ENCODE peak calls at places on chromosomes 12 and 14, in seven cellular contexts. P, V, G, H, R, B and J are unnamed samples.

GRCh38 chr12:16062611-16063010 is 151.5 kb downstream of the DERA start:
- DNase-seq in V (no peak), R (no peak), G (no peak), B (no peak), P (no peak), H (no peak), J (no peak)

GRCh38 chr14:85529803-85530574 is at the start of gene FLRT2:
- DNase-seq in P (peak; percentile 61), B (no peak), H (peak; percentile 72), V (peak; percentile 80), G (peak; percentile 44), R (peak; percentile 23), J (no peak)

GRCh38 chr14:61662437-61663311 is 32.6 kb upstream of the HIF1A start:
- DNase-seq in G (peak; percentile 75), R (no peak), B (peak; percentile 48), P (no peak), H (peak; percentile 83), V (peak; percentile 68), J (no peak)

GRCh38 chr14:77469041-77469440 is 11.1 kb downstream of the AHSA1 start:
- DNase-seq in P (no peak), R (no peak), H (no peak), B (peak; percentile 35), G (no peak), V (no peak), J (no peak)

GRCh38 chr12:96070670-96071279 is 35.4 kb upstream of the LTA4H start:
- DNase-seq in V (peak; percentile 80), H (peak; percentile 7), B (no peak), R (no peak), P (peak; percentile 68), G (no peak), J (no peak)

GRCh38 chr12:116697305-116698130 is 40.4 kb downstream of the SPRING1 start:
- DNase-seq in G (no peak), H (no peak), P (peak; percentile 82), B (no peak), V (peak; percentile 90), R (no peak), J (no peak)

GRCh38 chr14:96592591-96593388 is 90.6 kb downstream of the PAPOLA start:
- DNase-seq in B (peak; percentile 10), P (no peak), G (peak; percentile 17), H (no peak), V (no peak), R (peak; percentile 26), J (peak; percentile 79)

GRCh38 chr12:110677206-110677911 is 11.6 kb downstream of the HVCN1 start:
- DNase-seq in B (no peak), H (peak; percentile 21), G (no peak), R (no peak), P (no peak), V (peak; percentile 86), J (no peak)

DNA sequence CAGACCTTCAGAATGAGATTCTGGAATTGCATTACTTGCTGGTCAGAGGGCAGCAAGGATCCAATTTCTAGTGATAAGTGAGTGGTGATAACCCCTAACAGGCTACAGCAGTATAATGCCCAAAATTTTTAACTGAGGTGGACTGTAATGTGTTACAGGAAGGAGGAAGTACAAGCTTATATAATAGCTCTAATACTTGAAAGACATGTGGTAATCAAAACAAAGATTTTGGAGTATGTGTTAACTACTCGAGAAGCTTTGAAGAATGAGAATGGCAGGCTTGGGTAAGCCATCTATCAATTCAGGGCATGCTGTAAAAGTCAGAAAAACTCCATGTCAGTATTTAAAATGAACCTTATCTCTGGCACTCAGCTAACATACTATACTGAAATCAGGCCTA is 70.5 kb downstream of the ANKS1B start:
- DNase-seq in H (no peak), V (peak; percentile 2), B (no peak), P (no peak), G (no peak), R (no peak), J (no peak)
- H3K23ac ChIP-seq in H (no peak overlapping the region), V (no peak overlapping the region), B (no peak overlapping the region), P (no peak overlapping the region), G (no peak overlapping the region), R (no peak overlapping the region), J (no peak overlapping the region)

GRCh38 chr14:73494593-73494992 is 3.9 kb downstream of the RIOX1 start:
- DNase-seq in R (no peak), G (no peak), V (no peak), B (no peak), P (no peak), H (no peak), J (no peak)

GRCh38 chr14:73492661-73493060 is 1.9 kb downstream of the RIOX1 start:
- DNase-seq in B (no peak), P (no peak), G (no peak), H (no peak), R (no peak), V (no peak), J (no peak)

GRCh38 chr14:73491977-73492552 is 1.3 kb downstream of the RIOX1 start:
- DNase-seq in B (no peak), P (no peak), H (no peak), G (no peak), V (no peak), R (no peak), J (no peak)

GRCh38 chr14:73491256-73491976 is 683 bp downstream of the RIOX1 start:
- DNase-seq in G (peak; percentile 64), B (peak; percentile 68), V (peak; percentile 61), P (peak; percentile 62), R (peak; percentile 46), H (peak; percentile 77), J (peak; percentile 72)

DNA sequence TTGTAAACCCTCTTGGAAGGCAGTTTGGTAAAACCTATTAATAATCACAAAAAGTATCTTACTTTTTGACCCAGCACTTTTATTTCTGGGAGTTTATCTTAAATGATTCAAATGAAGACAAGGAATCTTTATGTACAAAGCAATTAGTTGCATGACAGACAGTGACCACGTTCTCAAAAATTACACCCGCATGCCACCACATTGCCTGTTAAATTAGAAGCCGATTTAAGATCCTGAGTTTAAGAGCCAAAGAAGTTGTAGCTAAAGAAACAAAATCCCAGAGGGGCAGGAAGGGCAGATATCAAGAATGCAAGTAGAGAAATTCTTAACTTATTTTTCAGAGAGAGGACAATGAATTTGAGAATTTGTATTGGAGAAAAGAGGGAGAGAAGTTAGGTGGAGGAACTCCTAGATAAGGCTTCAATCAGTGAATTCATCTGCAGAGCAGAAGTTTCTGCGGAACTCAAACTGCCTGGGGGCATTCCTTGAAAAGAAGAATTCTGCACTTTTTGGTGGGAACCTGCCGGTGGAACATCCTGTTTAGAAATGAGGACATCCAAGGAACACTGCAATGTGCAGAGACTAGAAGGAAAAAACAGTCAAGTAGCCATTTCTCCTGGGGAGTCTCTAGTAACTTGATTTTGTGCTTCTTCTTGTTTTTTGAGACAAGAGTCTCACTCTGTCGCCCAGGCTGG is 1.1 kb upstream of the RIOX1 start:
- DNase-seq in P (no peak), H (no peak), G (no peak), B (peak; percentile 94), V (peak; percentile 61), R (no peak), J (no peak)
- H3K23ac ChIP-seq in P (no peak overlapping the region), H (no peak overlapping the region), G (no peak overlapping the region), B (no peak overlapping the region), V (no peak overlapping the region), R (no peak overlapping the region), J (no peak overlapping the region)

GRCh38 chr14:70663707-70664179 is 22.0 kb downstream of the TTC9 start:
- DNase-seq in V (no peak), H (peak; percentile 40), R (no peak), B (no peak), P (no peak), G (peak; percentile 52), J (no peak)
- H3K23ac ChIP-seq in V (no peak overlapping the region), H (no peak overlapping the region), R (no peak overlapping the region), B (no peak overlapping the region), P (no peak overlapping the region), G (no peak overlapping the region), J (no peak overlapping the region)

GRCh38 chr14:48537600-48537999 is 862.2 kb upstream of the MDGA2 start:
- DNase-seq in B (no peak), R (no peak), H (no peak), V (no peak), G (no peak), P (no peak), J (no peak)
- H3K23ac ChIP-seq in B (no peak overlapping the region), R (no peak overlapping the region), H (no peak overlapping the region), V (no peak overlapping the region), G (no peak overlapping the region), P (no peak overlapping the region), J (no peak overlapping the region)